ENCODE peak calls at places on chromosome 6, in five cellular contexts. P is activated CD4-positive, alpha-beta T cell treated with anti-CD3 and anti-CD28 coated beads, Interleukin-2, amount 50 U/mL, for 24 hours; F is ascending aorta; H is central memory CD4-positive, alpha-beta T cell; I is fibroblast of lung. J is an unnamed sample.
A peak's percentile ranks its signal among the peaks of the same experiment; 100 is the strongest.

GRCh38 chr6:52512199-52512598 is 64.7 kb downstream of the TRAM2 start:
- DNase-seq in H (no peak), I (peak; percentile 91), P (no peak), F (peak; percentile 26), J (no peak)

GRCh38 chr6:71015392-71015791 is 58.5 kb upstream of the B3GAT2 start:
- DNase-seq in F (no peak), I (no peak), H (no peak), P (no peak), J (no peak)

GRCh38 chr6:3137057-3137777 is 18.7 kb downstream of the BPHL start:
- DNase-seq in P (no peak), H (no peak), I (no peak), F (no peak), J (no peak)

GRCh38 chr6:52552278-52552643 is 24.6 kb downstream of the TRAM2 start:
- DNase-seq in F (no peak), I (no peak), H (no peak), P (no peak), J (no peak)

GRCh38 chr6:75532521-75532920 is 38.9 kb upstream of the FILIP1 start:
- DNase-seq in F (no peak), H (no peak), P (no peak), I (peak; percentile 60), J (no peak)

GRCh38 chr6:8429821-8430220 is 5.5 kb downstream of the SLC35B3 start:
- DNase-seq in H (no peak), I (no peak), P (no peak), F (no peak), J (no peak)

GRCh38 chr6:4129446-4129845 is 5.9 kb downstream of the ECI2 start:
- DNase-seq in F (no peak), H (no peak), P (no peak), I (peak; percentile 12), J (no peak)

GRCh38 chr6:109783245-109783990 is 92.3 kb downstream of the FIG4 start:
- DNase-seq in F (no peak), H (no peak), P (no peak), I (no peak), J (no peak)

GRCh38 chr6:139250296-139251274 is 41.2 kb downstream of the TXLNB start:
- DNase-seq in P (peak; percentile 13), I (peak; percentile 49), H (peak; percentile 48), F (no peak), J (peak; percentile 33)

GRCh38 chr6:37005061-37005810 is at the start of gene FGD2:
- DNase-seq in P (no peak), F (no peak), I (no peak), H (no peak), J (no peak)

GRCh38 chr6:125611573-125612399 is 137.6 kb upstream of the HEY2 start:
- DNase-seq in F (no peak), P (no peak), H (no peak), I (peak; percentile 41), J (no peak)

GRCh38 chr6:148934534-148934933 is 187.7 kb downstream of the UST start:
- DNase-seq in I (peak; percentile 46), F (no peak), H (no peak), P (no peak), J (no peak)

GRCh38 chr6:107114872-107115694 is at the start of gene BEND3:
- DNase-seq in H (peak; percentile 34), I (no peak), F (no peak), P (no peak), J (no peak)

GRCh38 chr6:26065952-26066380 is 21.3 kb upstream of the HFE start:
- DNase-seq in H (peak; percentile 68), P (peak; percentile 57), F (no peak), I (peak; percentile 68), J (no peak)

GRCh38 chr6:11139051-11139960 is 27.8 kb upstream of the ERVFRD-1 start:
- DNase-seq in I (peak; percentile 61), P (no peak), F (no peak), H (no peak), J (no peak)

GRCh38 chr6:151443911-151444621 is 7.9 kb downstream of the RMND1 start:
- DNase-seq in H (no peak), I (peak; percentile 23), P (no peak), F (no peak), J (no peak)

GRCh38 chr6:3117912-3118352 is 579 bp upstream of the BPHL start:
- DNase-seq in H (no peak), F (no peak), I (no peak), P (no peak), J (no peak)

GRCh38 chr6:155313602-155314091 is 637 bp downstream of the TFB1M start:
- DNase-seq in P (no peak), H (no peak), F (no peak), I (peak; percentile 10), J (no peak)

GRCh38 chr6:107489636-107490567 is at the start of gene SOBP:
- DNase-seq in F (no peak), P (peak; percentile 12), I (no peak), H (no peak), J (no peak)

GRCh38 chr6:149834513-149835481 is 29.4 kb downstream of the LRP11 start:
- DNase-seq in I (peak; percentile 64), F (no peak), H (peak; percentile 65), P (peak; percentile 70), J (no peak)

GRCh38 chr6:35047265-35048011 is 93.7 kb downstream of the TCP11 start:
- DNase-seq in I (peak; percentile 66), F (no peak), H (no peak), P (no peak), J (no peak)

GRCh38 chr6:109269057-109269456 is 113.2 kb downstream of the CD164 start:
- DNase-seq in H (no peak), I (no peak), P (no peak), F (no peak), J (no peak)

GRCh38 chr6:10730254-10730653 is 7.4 kb downstream of the TMEM14C start:
- DNase-seq in F (no peak), I (no peak), P (no peak), H (no peak), J (no peak)

GRCh38 chr6:158049055-158050028 is 67.7 kb downstream of the SYNJ2 start:
- DNase-seq in H (no peak), I (no peak), P (no peak), F (no peak), J (no peak)

GRCh38 chr6:111804627-111805235 is 68.5 kb downstream of the FYN start:
- DNase-seq in P (peak; percentile 68), H (peak; percentile 72), I (peak; percentile 94), F (no peak), J (peak; percentile 49)

GRCh38 chr6:91486200-91486599 is 899.3 kb upstream of the MAP3K7 start:
- DNase-seq in P (no peak), I (no peak), F (no peak), H (no peak), J (no peak)

GRCh38 chr6:44122821-44123220 is 4.4 kb downstream of the MRPL14 start:
- DNase-seq in H (peak; percentile 42), I (peak; percentile 66), F (no peak), P (no peak), J (no peak)

GRCh38 chr6:119322715-119323350 is 26.7 kb downstream of the MAN1A1 start:
- DNase-seq in H (peak; percentile 55), I (no peak), P (no peak), F (no peak), J (no peak)